ENCODE peak calls at places on chromosomes 5 and 9, in nine cellular contexts. One of them, this sample, is unnamed.
A peak's percentile ranks its signal among the peaks of the same experiment; 100 is the strongest.

GRCh38 chr5:172009536-172010270 is 3.3 kb upstream of the FBXW11 start:
- DNase-seq in PC-3: no peak
- DNase-seq in hepatocyte: no peak
- DNase-seq in uterus: no peak
- DNase-seq in heart right ventricle: no peak
- DNase-seq in ovary: no peak
- DNase-seq in left ventricle myocardium inferior: no peak
- DNase-seq in kidney epithelial cell: no peak
- DNase-seq in psoas muscle: no peak
- DNase-seq in this sample: no peak

GRCh38 chr5:139422307-139422893 is 16.9 kb downstream of the DNAJC18 start:
- DNase-seq in PC-3: peak; percentile 76
- DNase-seq in hepatocyte: peak; percentile 73
- DNase-seq in uterus: peak; percentile 46
- DNase-seq in heart right ventricle: no peak
- DNase-seq in ovary: peak; percentile 48
- DNase-seq in left ventricle myocardium inferior: no peak
- DNase-seq in kidney epithelial cell: peak; percentile 26
- DNase-seq in psoas muscle: no peak
- DNase-seq in this sample: peak; percentile 33

GRCh38 chr9:91536211-91536691 is 112.6 kb upstream of the NFIL3 start:
- DNase-seq in PC-3: peak; percentile 90
- DNase-seq in hepatocyte: peak; percentile 83
- DNase-seq in uterus: no peak
- DNase-seq in heart right ventricle: no peak
- DNase-seq in ovary: no peak
- DNase-seq in left ventricle myocardium inferior: no peak
- DNase-seq in kidney epithelial cell: peak; percentile 58
- DNase-seq in psoas muscle: no peak
- DNase-seq in this sample: peak; percentile 12

GRCh38 chr5:16603295-16603694 is 13.5 kb downstream of the RETREG1 start:
- DNase-seq in PC-3: no peak
- DNase-seq in hepatocyte: no peak
- DNase-seq in uterus: no peak
- DNase-seq in heart right ventricle: no peak
- DNase-seq in ovary: no peak
- DNase-seq in left ventricle myocardium inferior: no peak
- DNase-seq in kidney epithelial cell: no peak
- DNase-seq in psoas muscle: no peak
- DNase-seq in this sample: no peak

GRCh38 chr9:27367922-27368316 is 71.0 kb upstream of the EQTN start:
- DNase-seq in PC-3: no peak
- DNase-seq in hepatocyte: no peak
- DNase-seq in uterus: peak; percentile 71
- DNase-seq in heart right ventricle: no peak
- DNase-seq in ovary: peak; percentile 60
- DNase-seq in left ventricle myocardium inferior: no peak
- DNase-seq in kidney epithelial cell: no peak
- DNase-seq in psoas muscle: no peak
- DNase-seq in this sample: no peak

GRCh38 chr9:84139296-84140100 is 158.9 kb downstream of the RMI1 start:
- DNase-seq in PC-3: peak; percentile 26
- DNase-seq in hepatocyte: peak; percentile 21
- DNase-seq in uterus: peak; percentile 26
- DNase-seq in heart right ventricle: no peak
- DNase-seq in ovary: peak; percentile 36
- DNase-seq in left ventricle myocardium inferior: no peak
- DNase-seq in kidney epithelial cell: no peak
- DNase-seq in psoas muscle: no peak
- DNase-seq in this sample: peak; percentile 56

GRCh38 chr9:35669331-35670145 is 4.2 kb upstream of the CA9 start:
- DNase-seq in PC-3: peak; percentile 66
- DNase-seq in hepatocyte: peak; percentile 68
- DNase-seq in uterus: no peak
- DNase-seq in heart right ventricle: no peak
- DNase-seq in ovary: no peak
- DNase-seq in left ventricle myocardium inferior: no peak
- DNase-seq in kidney epithelial cell: no peak
- DNase-seq in psoas muscle: no peak
- DNase-seq in this sample: no peak

GRCh38 chr9:135596211-135596610 is 34.7 kb downstream of the PAEP start:
- DNase-seq in PC-3: no peak
- DNase-seq in hepatocyte: peak; percentile 32
- DNase-seq in uterus: no peak
- DNase-seq in heart right ventricle: no peak
- DNase-seq in ovary: no peak
- DNase-seq in left ventricle myocardium inferior: no peak
- DNase-seq in kidney epithelial cell: no peak
- DNase-seq in psoas muscle: no peak
- DNase-seq in this sample: no peak

GRCh38 chr5:171596391-171596878 is 177.0 kb downstream of the FGF18 start:
- DNase-seq in PC-3: peak; percentile 61
- DNase-seq in hepatocyte: peak; percentile 72
- DNase-seq in uterus: no peak
- DNase-seq in heart right ventricle: peak; percentile 85
- DNase-seq in ovary: peak; percentile 30
- DNase-seq in left ventricle myocardium inferior: peak; percentile 84
- DNase-seq in kidney epithelial cell: no peak
- DNase-seq in psoas muscle: peak; percentile 86
- DNase-seq in this sample: peak; percentile 48

GRCh38 chr9:124125590-124126047 is 114.1 kb downstream of the LHX2 start:
- DNase-seq in PC-3: no peak
- DNase-seq in hepatocyte: no peak
- DNase-seq in uterus: no peak
- DNase-seq in heart right ventricle: no peak
- DNase-seq in ovary: no peak
- DNase-seq in left ventricle myocardium inferior: no peak
- DNase-seq in kidney epithelial cell: no peak
- DNase-seq in psoas muscle: no peak
- DNase-seq in this sample: no peak

GRCh38 chr5:127210082-127210481 is 80.5 kb upstream of the MEGF10 start:
- DNase-seq in PC-3: no peak
- DNase-seq in hepatocyte: no peak
- DNase-seq in uterus: no peak
- DNase-seq in heart right ventricle: no peak
- DNase-seq in ovary: no peak
- DNase-seq in left ventricle myocardium inferior: no peak
- DNase-seq in kidney epithelial cell: no peak
- DNase-seq in psoas muscle: no peak
- DNase-seq in this sample: no peak

GRCh38 chr9:26437056-26437711 is 455.4 kb downstream of the CAAP1 start:
- DNase-seq in PC-3: no peak
- DNase-seq in hepatocyte: no peak
- DNase-seq in uterus: no peak
- DNase-seq in heart right ventricle: no peak
- DNase-seq in ovary: no peak
- DNase-seq in left ventricle myocardium inferior: no peak
- DNase-seq in kidney epithelial cell: no peak
- DNase-seq in psoas muscle: no peak
- DNase-seq in this sample: no peak

DNA sequence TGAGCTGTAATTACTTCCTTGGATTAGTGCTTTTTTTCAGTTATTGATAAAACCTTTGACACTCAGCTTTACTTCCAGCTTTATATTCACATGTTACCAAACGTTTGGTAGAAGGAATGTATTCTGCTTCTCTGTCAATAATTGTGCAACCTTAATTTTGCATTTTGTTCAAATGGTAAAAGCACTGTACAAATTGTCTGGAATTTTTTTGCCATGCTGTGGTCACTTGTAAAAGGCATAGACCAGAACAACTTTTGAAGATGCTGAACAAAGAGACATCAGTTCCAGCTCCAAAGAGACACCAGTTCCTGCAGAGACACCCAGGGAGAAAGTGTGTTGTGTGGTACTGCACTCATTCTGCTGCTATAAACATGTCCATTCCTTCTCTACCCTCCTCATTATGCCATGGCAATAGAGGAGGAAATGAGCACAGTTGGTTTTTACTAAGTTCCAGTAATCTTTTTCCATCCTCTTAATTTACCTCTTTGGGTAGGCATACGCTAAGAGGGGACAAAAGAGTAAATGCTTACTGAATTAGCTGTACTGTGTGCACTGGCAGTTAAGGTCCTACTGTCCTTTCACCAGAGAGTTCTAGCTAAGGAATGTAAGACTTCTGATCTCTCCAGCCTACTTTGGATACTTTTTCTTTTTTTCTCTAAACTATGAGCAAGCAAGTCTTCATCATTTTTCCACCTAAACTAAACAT is 387.4 kb downstream of the FGF10 start:
- DNase-seq in PC-3: peak; percentile 39
- DNase-seq in hepatocyte: no peak
- DNase-seq in uterus: no peak
- DNase-seq in heart right ventricle: no peak
- DNase-seq in ovary: no peak
- DNase-seq in left ventricle myocardium inferior: no peak
- DNase-seq in kidney epithelial cell: no peak
- DNase-seq in psoas muscle: no peak
- DNase-seq in this sample: no peak
- H3K27me3 ChIP-seq in PC-3: no peaks in the 10 kb centered on the region
- H3K27me3 ChIP-seq in hepatocyte: no peaks in the 10 kb centered on the region
- H3K27me3 ChIP-seq in uterus: no peaks in the 10 kb centered on the region
- H3K27me3 ChIP-seq in heart right ventricle: no peaks in the 10 kb centered on the region
- H3K27me3 ChIP-seq in ovary: no peaks in the 10 kb centered on the region
- H3K27me3 ChIP-seq in left ventricle myocardium inferior: no peaks in the 10 kb centered on the region
- H3K27me3 ChIP-seq in kidney epithelial cell: no peaks in the 10 kb centered on the region
- H3K27me3 ChIP-seq in psoas muscle: no peaks in the 10 kb centered on the region
- H3K27me3 ChIP-seq in this sample: no peaks in the 10 kb centered on the region

GRCh38 chr5:80408475-80408875 is 611 bp downstream of the ZFYVE16 start:
- DNase-seq in PC-3: peak; percentile 52
- DNase-seq in hepatocyte: peak; percentile 84
- DNase-seq in uterus: peak; percentile 42
- DNase-seq in heart right ventricle: peak; percentile 73
- DNase-seq in ovary: peak; percentile 62
- DNase-seq in left ventricle myocardium inferior: peak; percentile 60
- DNase-seq in kidney epithelial cell: no peak
- DNase-seq in psoas muscle: peak; percentile 84
- DNase-seq in this sample: no peak

GRCh38 chr5:80408976-80409926 is 1.4 kb downstream of the ZFYVE16 start:
- DNase-seq in PC-3: no peak
- DNase-seq in hepatocyte: no peak
- DNase-seq in uterus: no peak
- DNase-seq in heart right ventricle: no peak
- DNase-seq in ovary: no peak
- DNase-seq in left ventricle myocardium inferior: no peak
- DNase-seq in kidney epithelial cell: no peak
- DNase-seq in psoas muscle: no peak
- DNase-seq in this sample: no peak

GRCh38 chr5:80411589-80412219 is 3.8 kb downstream of the ZFYVE16 start:
- DNase-seq in PC-3: no peak
- DNase-seq in hepatocyte: no peak
- DNase-seq in uterus: no peak
- DNase-seq in heart right ventricle: no peak
- DNase-seq in ovary: no peak
- DNase-seq in left ventricle myocardium inferior: no peak
- DNase-seq in kidney epithelial cell: no peak
- DNase-seq in psoas muscle: no peak
- DNase-seq in this sample: no peak

GRCh38 chr5:80406980-80407734 is 707 bp upstream of the ZFYVE16 start:
- DNase-seq in PC-3: no peak
- DNase-seq in hepatocyte: peak; percentile 27
- DNase-seq in uterus: peak; percentile 46
- DNase-seq in heart right ventricle: peak; percentile 21
- DNase-seq in ovary: peak; percentile 77
- DNase-seq in left ventricle myocardium inferior: peak; percentile 16
- DNase-seq in kidney epithelial cell: no peak
- DNase-seq in psoas muscle: peak; percentile 58
- DNase-seq in this sample: peak; percentile 4

DNA sequence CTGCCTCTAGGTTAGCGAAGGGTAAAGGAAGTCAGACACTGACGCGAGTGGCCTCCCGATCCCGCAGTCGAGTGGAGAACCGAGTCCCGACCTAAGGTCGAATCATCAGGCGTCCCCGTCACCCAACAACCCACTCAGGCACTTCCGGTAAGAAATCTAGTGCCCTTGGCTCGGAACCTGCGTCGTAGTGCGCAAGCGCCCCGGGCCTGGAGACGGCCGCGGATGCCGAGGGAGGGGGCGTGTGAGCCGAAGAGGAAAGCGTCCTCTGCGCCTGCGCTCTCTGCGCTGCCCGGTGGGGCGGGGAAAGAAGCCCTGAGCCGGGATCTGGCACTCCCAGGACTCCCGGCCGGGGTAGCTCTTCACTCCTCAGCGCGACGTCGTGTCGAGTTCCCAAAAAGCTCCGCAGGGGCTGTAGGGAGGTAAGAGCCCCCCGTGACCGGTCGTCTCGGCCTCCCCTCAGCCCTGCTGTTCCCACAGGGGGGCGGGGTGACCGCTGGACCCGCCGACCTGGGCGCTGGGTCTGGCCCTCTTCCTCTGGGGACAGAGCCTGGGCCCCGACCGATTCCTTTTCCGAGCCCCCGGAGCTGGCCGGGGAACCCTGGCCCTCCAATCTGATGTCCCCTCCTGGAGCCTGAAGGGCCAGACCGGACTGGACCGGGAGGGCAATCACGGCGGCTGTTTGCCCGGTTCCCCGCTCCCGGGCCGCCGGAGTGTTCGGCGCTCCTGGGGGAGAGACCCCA is at the start of gene ZFYVE16:
- DNase-seq in PC-3: peak; percentile 95
- DNase-seq in hepatocyte: peak; percentile 100
- DNase-seq in uterus: peak; percentile 98
- DNase-seq in heart right ventricle: peak; percentile 99
- DNase-seq in ovary: peak; percentile 99
- DNase-seq in left ventricle myocardium inferior: peak; percentile 99
- DNase-seq in kidney epithelial cell: peak; percentile 85
- DNase-seq in psoas muscle: peak; percentile 99
- DNase-seq in this sample: peak; percentile 98
- TF ChIP-seq CTCF in PC-3: peak; percentile 19
- TF ChIP-seq CTCF in hepatocyte: peak; percentile 27
- TF ChIP-seq CTCF in uterus: no peak
- TF ChIP-seq CTCF in heart right ventricle: peak; percentile 27
- TF ChIP-seq CTCF in ovary: no peak
- TF ChIP-seq CTCF in left ventricle myocardium inferior: no peak
- TF ChIP-seq CTCF in kidney epithelial cell: peak; percentile 32
- TF ChIP-seq CTCF in psoas muscle: peak; percentile 44
- TF ChIP-seq CTCF in this sample: peak; percentile 48

DNA sequence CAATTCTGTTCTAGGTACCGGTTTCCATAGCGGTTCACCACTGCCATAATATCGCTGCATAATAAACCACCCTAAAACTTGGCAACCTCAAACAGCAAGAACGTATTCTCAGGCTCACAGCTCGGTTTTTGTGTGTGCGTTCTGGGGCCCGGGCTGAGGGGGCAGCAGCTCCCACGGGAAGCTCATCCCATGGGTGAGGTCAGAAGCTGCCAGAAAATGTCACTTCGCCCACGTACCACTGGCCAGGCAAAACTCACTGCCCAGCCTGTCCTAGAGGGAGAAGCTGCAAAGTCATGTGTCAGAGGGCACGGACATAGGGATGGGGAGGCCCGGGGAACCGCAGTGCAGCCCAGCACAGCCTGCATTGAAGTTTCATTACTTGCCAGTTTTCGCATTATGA is 15.9 kb upstream of the ADAMTS2 start:
- DNase-seq in PC-3: no peak
- DNase-seq in hepatocyte: no peak
- DNase-seq in uterus: no peak
- DNase-seq in heart right ventricle: no peak
- DNase-seq in ovary: no peak
- DNase-seq in left ventricle myocardium inferior: no peak
- DNase-seq in kidney epithelial cell: no peak
- DNase-seq in psoas muscle: no peak
- DNase-seq in this sample: no peak
- H3K36me3 ChIP-seq in PC-3: no peaks in the 10 kb centered on the region
- H3K36me3 ChIP-seq in hepatocyte: no peaks in the 10 kb centered on the region
- H3K36me3 ChIP-seq in uterus: no peaks in the 10 kb centered on the region
- H3K36me3 ChIP-seq in heart right ventricle: no peaks in the 10 kb centered on the region
- H3K36me3 ChIP-seq in ovary: no peaks in the 10 kb centered on the region
- H3K36me3 ChIP-seq in left ventricle myocardium inferior: no peaks in the 10 kb centered on the region
- H3K36me3 ChIP-seq in kidney epithelial cell: no peaks in the 10 kb centered on the region
- H3K36me3 ChIP-seq in psoas muscle: no peaks in the 10 kb centered on the region
- H3K36me3 ChIP-seq in this sample: no peaks in the 10 kb centered on the region

GRCh38 chr5:119752921-119753886 is 123.8 kb downstream of the FAM170A start:
- DNase-seq in PC-3: no peak
- DNase-seq in hepatocyte: no peak
- DNase-seq in uterus: no peak
- DNase-seq in heart right ventricle: no peak
- DNase-seq in ovary: no peak
- DNase-seq in left ventricle myocardium inferior: no peak
- DNase-seq in kidney epithelial cell: no peak
- DNase-seq in psoas muscle: no peak
- DNase-seq in this sample: no peak
- H3K27me3 ChIP-seq in PC-3: no peaks in the 10 kb centered on the region
- H3K27me3 ChIP-seq in hepatocyte: no peaks in the 10 kb centered on the region
- H3K27me3 ChIP-seq in uterus: no peaks in the 10 kb centered on the region
- H3K27me3 ChIP-seq in heart right ventricle: no peaks in the 10 kb centered on the region
- H3K27me3 ChIP-seq in ovary: no peaks in the 10 kb centered on the region
- H3K27me3 ChIP-seq in left ventricle myocardium inferior: no peaks in the 10 kb centered on the region
- H3K27me3 ChIP-seq in kidney epithelial cell: no peaks in the 10 kb centered on the region
- H3K27me3 ChIP-seq in psoas muscle: no peaks in the 10 kb centered on the region
- H3K27me3 ChIP-seq in this sample: no peaks in the 10 kb centered on the region